ENCODE peak calls at places on chromosomes 16 and 17, in nine cellular contexts. One of them, this sample, is unnamed.

GRCh38 chr17:10171057-10171456 is 27.3 kb downstream of the GAS7 start:
- DNase-seq in esophagus squamous epithelium: no peak
- DNase-seq in prostate gland: no peak
- DNase-seq in stomach: no peak
- DNase-seq in HCT116: no peak
- DNase-seq in IMR-90: no peak
- DNase-seq in body of pancreas: peak
- DNase-seq in suprapubic skin: peak
- DNase-seq in GM12878: no peak
- DNase-seq in this sample: no peak

GRCh38 chr16:83774066-83774465 is 33.7 kb upstream of the HSBP1 start:
- DNase-seq in esophagus squamous epithelium: no peak
- DNase-seq in prostate gland: no peak
- DNase-seq in stomach: no peak
- DNase-seq in HCT116: no peak
- DNase-seq in IMR-90: no peak
- DNase-seq in body of pancreas: peak
- DNase-seq in suprapubic skin: no peak
- DNase-seq in GM12878: no peak
- DNase-seq in this sample: no peak

GRCh38 chr17:32519769-32520701 is 33.2 kb downstream of the CDK5R1 start:
- DNase-seq in esophagus squamous epithelium: no peak
- DNase-seq in prostate gland: no peak
- DNase-seq in stomach: peak
- DNase-seq in HCT116: no peak
- DNase-seq in IMR-90: no peak
- DNase-seq in body of pancreas: no peak
- DNase-seq in suprapubic skin: peak
- DNase-seq in GM12878: peak
- DNase-seq in this sample: no peak

GRCh38 chr16:2236362-2237075 is at the start of gene DNASE1L2:
- DNase-seq in esophagus squamous epithelium: no peak
- DNase-seq in prostate gland: no peak
- DNase-seq in stomach: peak
- DNase-seq in HCT116: no peak
- DNase-seq in IMR-90: no peak
- DNase-seq in body of pancreas: no peak
- DNase-seq in suprapubic skin: no peak
- DNase-seq in GM12878: no peak
- DNase-seq in this sample: no peak

GRCh38 chr16:9778879-9779278 is 403.3 kb downstream of the GRIN2A start:
- DNase-seq in esophagus squamous epithelium: no peak
- DNase-seq in prostate gland: no peak
- DNase-seq in stomach: no peak
- DNase-seq in HCT116: no peak
- DNase-seq in IMR-90: no peak
- DNase-seq in body of pancreas: no peak
- DNase-seq in suprapubic skin: no peak
- DNase-seq in GM12878: no peak
- DNase-seq in this sample: no peak

GRCh38 chr17:55263565-55264272 is 1.0 kb upstream of the HLF start:
- DNase-seq in esophagus squamous epithelium: no peak
- DNase-seq in prostate gland: no peak
- DNase-seq in stomach: no peak
- DNase-seq in HCT116: no peak
- DNase-seq in IMR-90: no peak
- DNase-seq in body of pancreas: no peak
- DNase-seq in suprapubic skin: no peak
- DNase-seq in GM12878: no peak
- DNase-seq in this sample: no peak

GRCh38 chr17:3959295-3959899 is 4.8 kb downstream of the ATP2A3 start:
- DNase-seq in esophagus squamous epithelium: no peak
- DNase-seq in prostate gland: peak
- DNase-seq in stomach: peak
- DNase-seq in HCT116: no peak
- DNase-seq in IMR-90: peak
- DNase-seq in body of pancreas: peak
- DNase-seq in suprapubic skin: no peak
- DNase-seq in GM12878: no peak
- DNase-seq in this sample: no peak

GRCh38 chr17:29590979-29591736 is 1.7 kb upstream of the GIT1 start:
- DNase-seq in esophagus squamous epithelium: no peak
- DNase-seq in prostate gland: no peak
- DNase-seq in stomach: no peak
- DNase-seq in HCT116: peak
- DNase-seq in IMR-90: peak
- DNase-seq in body of pancreas: peak
- DNase-seq in suprapubic skin: no peak
- DNase-seq in GM12878: no peak
- DNase-seq in this sample: no peak

GRCh38 chr17:30263552-30264333 is 28.0 kb downstream of the BLMH start:
- DNase-seq in esophagus squamous epithelium: no peak
- DNase-seq in prostate gland: no peak
- DNase-seq in stomach: no peak
- DNase-seq in HCT116: no peak
- DNase-seq in IMR-90: peak
- DNase-seq in body of pancreas: peak
- DNase-seq in suprapubic skin: no peak
- DNase-seq in GM12878: no peak
- DNase-seq in this sample: no peak

DNA sequence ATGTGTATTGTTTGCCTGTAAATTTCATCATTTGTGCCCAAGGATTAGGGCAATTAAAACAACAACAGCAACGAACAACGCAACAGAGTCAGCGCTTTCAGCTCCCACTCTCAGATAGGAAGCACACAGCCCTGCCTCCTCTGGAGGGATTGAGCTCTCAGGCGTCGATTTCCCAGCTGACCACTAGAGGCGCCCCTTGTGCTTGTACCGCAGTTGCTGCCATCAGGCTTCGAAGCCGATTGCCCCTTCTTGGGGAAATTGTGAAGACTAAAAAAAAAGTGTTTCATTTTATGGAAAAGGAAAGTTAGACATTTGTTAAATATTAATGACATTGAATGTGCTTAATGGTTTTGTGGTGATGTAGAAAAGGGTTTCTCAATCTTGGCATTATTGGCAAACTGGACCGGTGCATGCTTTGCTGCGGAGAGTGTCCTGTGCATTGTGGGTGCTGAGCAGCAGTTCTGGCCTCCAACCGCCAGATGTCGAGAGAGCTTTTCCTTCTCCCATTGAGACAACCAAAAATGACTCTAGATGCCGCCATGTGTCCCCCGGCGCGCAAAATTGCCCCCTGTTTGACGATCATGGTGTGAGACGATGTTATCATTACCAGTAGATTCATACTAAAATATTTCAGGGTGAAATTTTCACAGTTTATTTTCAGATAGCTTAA is 650.4 kb upstream of the RBFOX1 start:
- DNase-seq in esophagus squamous epithelium: no peak
- DNase-seq in prostate gland: no peak
- DNase-seq in stomach: peak
- DNase-seq in HCT116: no peak
- DNase-seq in IMR-90: no peak
- DNase-seq in body of pancreas: peak
- DNase-seq in suprapubic skin: no peak
- DNase-seq in GM12878: no peak
- DNase-seq in this sample: no peak
- TF ChIP-seq CTCF in esophagus squamous epithelium: peak
- TF ChIP-seq CTCF in prostate gland: no peak
- TF ChIP-seq CTCF in stomach: peak
- TF ChIP-seq CTCF in HCT116: no peak
- TF ChIP-seq CTCF in IMR-90: peak
- TF ChIP-seq CTCF in body of pancreas: peak
- TF ChIP-seq CTCF in suprapubic skin: peak
- TF ChIP-seq CTCF in GM12878: peak
- TF ChIP-seq CTCF in this sample: peak

DNA sequence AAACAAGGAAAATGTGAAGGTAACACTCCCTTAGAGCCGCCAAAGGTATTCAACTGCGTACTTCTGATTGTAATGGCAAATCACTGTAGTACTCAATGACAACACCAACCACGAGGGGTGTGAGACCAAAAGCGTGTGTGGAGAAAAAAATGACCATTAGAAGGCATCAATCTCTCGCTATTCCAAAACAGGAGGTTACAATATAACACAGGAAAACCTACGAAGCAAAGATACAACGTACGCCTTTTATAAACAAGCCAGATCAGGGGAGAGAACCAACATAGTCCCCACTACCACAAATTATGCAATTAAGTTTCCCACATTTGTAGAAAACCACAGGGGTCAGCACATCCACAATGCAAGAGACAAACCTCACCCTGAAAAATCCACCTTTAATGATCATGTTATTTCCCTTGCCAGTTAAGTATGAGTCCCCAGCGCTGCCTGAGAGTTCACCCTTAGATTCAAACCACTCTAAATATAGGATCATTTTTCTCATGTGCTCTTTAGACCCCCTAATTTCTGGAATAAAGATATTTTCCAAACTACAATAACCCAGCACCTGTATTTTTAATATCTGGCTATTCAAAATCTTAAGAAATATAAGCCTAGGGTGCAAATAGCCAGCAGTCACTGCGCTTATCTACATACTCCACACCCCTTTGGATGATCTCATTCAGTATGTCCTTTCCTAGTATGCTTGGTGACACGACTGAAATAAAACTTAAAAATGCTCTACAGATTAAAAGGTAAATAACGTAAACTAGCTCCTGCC is 12.4 kb downstream of the TEX14 start:
- DNase-seq in esophagus squamous epithelium: no peak
- DNase-seq in prostate gland: no peak
- DNase-seq in stomach: no peak
- DNase-seq in HCT116: peak
- DNase-seq in IMR-90: peak
- DNase-seq in body of pancreas: no peak
- DNase-seq in suprapubic skin: no peak
- DNase-seq in GM12878: peak
- DNase-seq in this sample: no peak
- TF ChIP-seq POLR2A in esophagus squamous epithelium: no peak
- TF ChIP-seq POLR2A in prostate gland: no peak
- TF ChIP-seq POLR2A in stomach: no peak
- TF ChIP-seq POLR2A in HCT116: peak
- TF ChIP-seq POLR2A in IMR-90: peak
- TF ChIP-seq POLR2A in body of pancreas: no peak
- TF ChIP-seq POLR2A in suprapubic skin: no peak
- TF ChIP-seq POLR2A in GM12878: peak
- TF ChIP-seq POLR2A in this sample: no peak

GRCh38 chr17:64449545-64449944 is 630 bp downstream of the MILR1 start:
- DNase-seq in esophagus squamous epithelium: no peak
- DNase-seq in prostate gland: no peak
- DNase-seq in stomach: no peak
- DNase-seq in HCT116: no peak
- DNase-seq in IMR-90: no peak
- DNase-seq in body of pancreas: no peak
- DNase-seq in suprapubic skin: no peak
- DNase-seq in GM12878: no peak
- DNase-seq in this sample: no peak

GRCh38 chr17:64443086-64443760 is 5.7 kb upstream of the MILR1 start:
- DNase-seq in esophagus squamous epithelium: no peak
- DNase-seq in prostate gland: no peak
- DNase-seq in stomach: no peak
- DNase-seq in HCT116: peak
- DNase-seq in IMR-90: no peak
- DNase-seq in body of pancreas: no peak
- DNase-seq in suprapubic skin: no peak
- DNase-seq in GM12878: no peak
- DNase-seq in this sample: no peak

GRCh38 chr17:64447526-64447925 is 1.4 kb upstream of the MILR1 start:
- DNase-seq in esophagus squamous epithelium: no peak
- DNase-seq in prostate gland: no peak
- DNase-seq in stomach: no peak
- DNase-seq in HCT116: no peak
- DNase-seq in IMR-90: no peak
- DNase-seq in body of pancreas: no peak
- DNase-seq in suprapubic skin: no peak
- DNase-seq in GM12878: no peak
- DNase-seq in this sample: no peak

GRCh38 chr17:64448665-64449512 is at the start of gene MILR1:
- DNase-seq in esophagus squamous epithelium: no peak
- DNase-seq in prostate gland: no peak
- DNase-seq in stomach: no peak
- DNase-seq in HCT116: peak
- DNase-seq in IMR-90: peak
- DNase-seq in body of pancreas: peak
- DNase-seq in suprapubic skin: no peak
- DNase-seq in GM12878: peak
- DNase-seq in this sample: no peak
- H3K4me3 ChIP-seq in esophagus squamous epithelium: no peak
- H3K4me3 ChIP-seq in prostate gland: no peak
- H3K4me3 ChIP-seq in stomach: no peak
- H3K4me3 ChIP-seq in HCT116: peak
- H3K4me3 ChIP-seq in IMR-90: no peak
- H3K4me3 ChIP-seq in body of pancreas: no peak
- H3K4me3 ChIP-seq in suprapubic skin: no peak
- H3K4me3 ChIP-seq in GM12878: peak
- H3K4me3 ChIP-seq in this sample: no peak

GRCh38 chr17:44343510-44344209 is 1.4 kb upstream of the GRN start:
- DNase-seq in esophagus squamous epithelium: no peak
- DNase-seq in prostate gland: no peak
- DNase-seq in stomach: no peak
- DNase-seq in HCT116: no peak
- DNase-seq in IMR-90: no peak
- DNase-seq in body of pancreas: no peak
- DNase-seq in suprapubic skin: peak
- DNase-seq in GM12878: no peak
- DNase-seq in this sample: no peak
- TF ChIP-seq CTCF in esophagus squamous epithelium: no peak
- TF ChIP-seq CTCF in prostate gland: no peak
- TF ChIP-seq CTCF in stomach: no peak
- TF ChIP-seq CTCF in HCT116: no peak
- TF ChIP-seq CTCF in IMR-90: no peak
- TF ChIP-seq CTCF in body of pancreas: no peak
- TF ChIP-seq CTCF in suprapubic skin: no peak
- TF ChIP-seq CTCF in GM12878: no peak
- TF ChIP-seq CTCF in this sample: no peak

DNA sequence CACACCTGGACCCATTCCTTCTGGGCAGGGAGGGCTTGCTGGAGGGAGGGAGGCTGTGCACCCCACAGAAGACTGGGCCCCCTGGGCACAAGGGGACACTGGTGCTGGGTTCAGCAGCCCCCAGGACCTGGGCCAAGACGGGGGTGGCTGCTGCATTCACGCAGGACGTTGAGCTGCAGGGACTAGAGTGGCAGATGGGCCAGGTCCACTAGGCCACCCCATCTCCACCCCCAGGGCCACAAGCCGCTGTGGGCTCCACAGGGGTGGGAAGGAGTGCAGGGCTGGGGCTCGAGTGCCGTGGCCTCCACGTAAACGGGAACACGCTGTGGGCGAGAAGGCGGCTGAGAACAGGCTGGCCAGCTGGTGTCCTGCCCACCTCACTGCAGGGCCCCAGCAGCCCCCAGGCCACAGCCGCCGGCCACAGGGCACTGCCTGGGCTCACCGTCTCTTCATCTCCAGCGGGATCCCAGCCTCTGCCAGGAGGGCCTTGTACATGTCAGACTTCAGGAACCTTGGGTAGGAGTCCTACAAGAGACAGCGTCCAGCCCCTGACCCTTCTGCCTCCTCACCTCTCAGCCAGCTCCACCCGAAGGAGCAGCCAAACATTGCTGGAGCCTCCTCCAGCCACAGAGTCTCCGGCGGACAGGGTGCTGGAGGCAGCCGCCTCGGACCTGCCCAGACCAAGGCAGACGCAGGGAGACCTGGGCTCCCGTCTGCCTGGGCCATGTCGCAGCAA is 6.5 kb downstream of the RGS11 start:
- DNase-seq in esophagus squamous epithelium: no peak
- DNase-seq in prostate gland: no peak
- DNase-seq in stomach: no peak
- DNase-seq in HCT116: no peak
- DNase-seq in IMR-90: no peak
- DNase-seq in body of pancreas: no peak
- DNase-seq in suprapubic skin: no peak
- DNase-seq in GM12878: no peak
- DNase-seq in this sample: no peak
- TF ChIP-seq POLR2A in esophagus squamous epithelium: no peak
- TF ChIP-seq POLR2A in prostate gland: no peak
- TF ChIP-seq POLR2A in stomach: no peak
- TF ChIP-seq POLR2A in HCT116: no peak
- TF ChIP-seq POLR2A in IMR-90: no peak
- TF ChIP-seq POLR2A in body of pancreas: no peak
- TF ChIP-seq POLR2A in suprapubic skin: no peak
- TF ChIP-seq POLR2A in GM12878: no peak
- TF ChIP-seq POLR2A in this sample: no peak